ENCODE peak calls at places on chromosomes 5 and 9, in four cellular contexts. E, D, A and S are unnamed samples. For H3K4me1, H3K9me3 and H3K27me3, the result is how much of the 10 kb centered on the place peaks cover.

GRCh38 chr5:151222769-151223446 is 984 bp downstream of the CCDC69 start:
- DNase-seq in D (peak), E (peak), A (peak), S (peak)

GRCh38 chr5:79853676-79854418 is 137.2 kb downstream of the MTX3 start:
- DNase-seq in E (no peak), A (no peak), D (no peak), S (no peak)

GRCh38 chr5:100904259-100904822 is 1.3 kb upstream of the ST8SIA4 start:
- DNase-seq in A (peak), E (no peak), D (no peak), S (peak)

GRCh38 chr9:32706004-32706749 is 70.7 kb upstream of the TAF1L start:
- DNase-seq in D (no peak), E (no peak), A (no peak), S (no peak)

GRCh38 chr9:95572370-95573151 is 55.8 kb upstream of the PTCH1 start:
- DNase-seq in D (peak), E (no peak), A (peak), S (no peak)

GRCh38 chr9:134214395-134214765 is 50.0 kb upstream of the RNU6ATAC start:
- DNase-seq in D (no peak), A (no peak), E (no peak), S (peak)

GRCh38 chr5:447501-447900 is 4.5 kb downstream of the EXOC3 start:
- DNase-seq in D (peak), A (no peak), E (no peak), S (no peak)

GRCh38 chr5:62206150-62206829 is 99.7 kb upstream of the KIF2A start:
- DNase-seq in E (no peak), D (no peak), A (no peak), S (no peak)

GRCh38 chr5:73701566-73701965 is 75.6 kb downstream of the ARHGEF28 start:
- DNase-seq in E (no peak), A (no peak), D (no peak), S (no peak)

GRCh38 chr5:66963559-66963971 is 233.0 kb downstream of the CD180 start:
- DNase-seq in E (no peak), D (no peak), A (peak), S (no peak)

GRCh38 chr5:137629646-137630045 is 106.2 kb downstream of the KLHL3 start:
- DNase-seq in E (no peak), A (peak), D (no peak), S (no peak)

GRCh38 chr9:76453785-76454184 is 5.2 kb upstream of the GCNT1 start:
- DNase-seq in A (no peak), E (no peak), D (no peak), S (no peak)

GRCh38 chr5:72000707-72001106 is 106.6 kb upstream of the MAP1B start:
- DNase-seq in A (no peak), E (no peak), D (no peak), S (no peak)

GRCh38 chr5:144815131-144815530 is 644.5 kb downstream of the KCTD16 start:
- DNase-seq in A (no peak), E (no peak), D (no peak), S (no peak)

GRCh38 chr9:122131401-122131921 is 28.1 kb downstream of the NDUFA8 start:
- DNase-seq in D (peak), A (no peak), E (no peak), S (no peak)

GRCh38 chr9:70488793-70489105 is 74.3 kb upstream of the KLF9 start:
- DNase-seq in A (peak), E (peak), D (no peak), S (no peak)

GRCh38 chr5:137639645-137640044 is 96.2 kb downstream of the KLHL3 start:
- DNase-seq in E (no peak), A (no peak), D (no peak), S (no peak)

GRCh38 chr5:131983244-131983771 is 28.1 kb downstream of the ACSL6 start:
- DNase-seq in D (no peak), A (no peak), E (no peak), S (no peak)

GRCh38 chr9:124486778-124487490 is 20.3 kb downstream of the NR5A1 start:
- DNase-seq in D (no peak), E (no peak), A (no peak), S (no peak)

GRCh38 chr9:101465330-101465915 is 29.8 kb upstream of the ALDOB start:
- DNase-seq in A (peak), D (no peak), E (peak), S (peak)

GRCh38 chr5:132257131-132258101 is at the start of gene PDLIM4:
- DNase-seq in E (peak), A (peak), D (no peak), S (no peak)

GRCh38 chr5:119131530-119132313 is 60.8 kb downstream of the DMXL1 start:
- DNase-seq in D (no peak), A (no peak), E (no peak), S (no peak)

GRCh38 chr9:3473402-3473801 is 52.4 kb downstream of the RFX3 start:
- DNase-seq in A (no peak), E (no peak), D (no peak), S (no peak)

DNA sequence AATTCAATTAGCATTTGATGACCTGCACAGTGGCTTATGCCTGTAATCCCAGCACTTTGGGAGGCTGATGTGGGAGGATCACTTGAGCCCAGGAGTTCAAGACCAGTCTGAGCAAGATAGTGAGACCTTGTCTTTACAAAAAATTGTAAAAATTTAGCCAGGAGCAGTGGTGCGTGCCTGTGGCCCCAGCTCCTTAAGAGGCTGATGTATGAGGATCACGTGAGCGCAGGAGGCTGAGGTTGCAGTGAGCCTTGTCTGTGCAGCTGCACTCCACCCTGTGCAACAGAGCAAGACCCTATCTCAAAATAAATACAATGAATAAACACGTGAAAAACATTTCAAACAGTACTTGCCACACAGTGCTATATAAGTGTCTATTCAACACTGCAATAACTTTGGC is 4.2 kb downstream of the ABCA1 start:
- DNase-seq in A (no peak), D (no peak), E (no peak), S (no peak)
- H3K4me1 ChIP-seq in A (under half), D (half or more), E (under half), S (half or more)

GRCh38 chr5:179368806-179369529 is 23.7 kb upstream of the ADAMTS2 start:
- DNase-seq in E (no peak), D (no peak), A (no peak), S (peak)
- H3K9me3 ChIP-seq in E (under half), D (under half), A (under half), S (under half)

DNA sequence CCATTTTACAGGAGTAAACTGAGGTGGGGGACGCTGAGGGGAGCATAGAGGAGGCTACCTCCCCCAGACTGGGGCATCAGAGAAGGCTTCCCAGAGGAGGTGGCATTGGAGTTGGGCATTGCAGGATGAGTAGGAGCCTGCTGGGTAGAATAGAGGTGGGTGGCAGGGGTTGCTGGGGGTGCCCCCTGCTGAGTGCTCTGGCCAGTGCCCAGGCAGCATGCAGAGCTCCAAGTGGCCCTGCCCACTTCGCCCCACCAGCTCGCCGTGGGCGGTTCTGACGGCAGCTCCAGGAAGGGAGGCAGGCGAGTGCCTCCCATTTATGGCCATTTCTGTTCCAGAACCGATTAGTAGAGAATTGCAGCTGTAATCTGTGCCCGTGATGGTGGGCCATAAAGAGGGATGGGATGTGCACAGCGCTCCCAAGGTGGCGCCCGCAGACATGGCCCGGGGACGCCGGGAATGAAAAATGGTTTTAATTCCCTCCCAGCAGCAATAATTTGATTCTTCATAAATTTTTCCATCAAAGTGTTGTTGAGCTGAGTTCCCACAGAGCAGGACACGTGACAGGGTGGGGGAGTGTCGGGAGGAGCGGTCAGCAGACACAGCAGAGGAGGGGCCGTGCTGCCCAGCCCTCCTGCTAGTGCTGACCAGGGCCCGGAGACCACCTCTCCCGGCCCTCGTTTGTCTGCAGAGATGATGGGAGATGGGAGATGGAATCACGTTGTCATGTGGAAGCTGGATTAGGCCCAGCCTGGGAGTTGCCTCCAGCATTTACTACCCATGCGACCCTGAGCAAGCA is 75.5 kb downstream of the LMX1B start:
- DNase-seq in E (no peak), A (no peak), D (no peak), S (no peak)
- H3K27me3 ChIP-seq in E (under half), A (half or more), D (half or more), S (half or more)

GRCh38 chr9:110189001-110189400 is 19.0 kb downstream of the C9orf152 start:
- DNase-seq in D (peak), A (no peak), E (peak), S (peak)
- H3K4me1 ChIP-seq in D (under half), A (under half), E (under half), S (half or more)

GRCh38 chr5:139488269-139488668 is 5.7 kb upstream of the STING1 start:
- DNase-seq in A (peak), D (peak), E (no peak), S (peak)
- H3K9me3 ChIP-seq in A (under half), D (under half), E (under half), S (under half)

GRCh38 chr9:109314011-109314531 is 6.8 kb downstream of the EPB41L4B start:
- DNase-seq in A (no peak), D (no peak), E (no peak), S (peak)

GRCh38 chr9:109317311-109317978 is 3.4 kb downstream of the EPB41L4B start:
- DNase-seq in E (peak), D (no peak), A (no peak), S (no peak)

GRCh38 chr9:109315480-109315879 is 5.4 kb downstream of the EPB41L4B start:
- DNase-seq in D (no peak), A (no peak), E (no peak), S (no peak)

GRCh38 chr9:109317979-109318671 is 2.7 kb downstream of the EPB41L4B start:
- DNase-seq in A (no peak), E (no peak), D (no peak), S (no peak)

DNA sequence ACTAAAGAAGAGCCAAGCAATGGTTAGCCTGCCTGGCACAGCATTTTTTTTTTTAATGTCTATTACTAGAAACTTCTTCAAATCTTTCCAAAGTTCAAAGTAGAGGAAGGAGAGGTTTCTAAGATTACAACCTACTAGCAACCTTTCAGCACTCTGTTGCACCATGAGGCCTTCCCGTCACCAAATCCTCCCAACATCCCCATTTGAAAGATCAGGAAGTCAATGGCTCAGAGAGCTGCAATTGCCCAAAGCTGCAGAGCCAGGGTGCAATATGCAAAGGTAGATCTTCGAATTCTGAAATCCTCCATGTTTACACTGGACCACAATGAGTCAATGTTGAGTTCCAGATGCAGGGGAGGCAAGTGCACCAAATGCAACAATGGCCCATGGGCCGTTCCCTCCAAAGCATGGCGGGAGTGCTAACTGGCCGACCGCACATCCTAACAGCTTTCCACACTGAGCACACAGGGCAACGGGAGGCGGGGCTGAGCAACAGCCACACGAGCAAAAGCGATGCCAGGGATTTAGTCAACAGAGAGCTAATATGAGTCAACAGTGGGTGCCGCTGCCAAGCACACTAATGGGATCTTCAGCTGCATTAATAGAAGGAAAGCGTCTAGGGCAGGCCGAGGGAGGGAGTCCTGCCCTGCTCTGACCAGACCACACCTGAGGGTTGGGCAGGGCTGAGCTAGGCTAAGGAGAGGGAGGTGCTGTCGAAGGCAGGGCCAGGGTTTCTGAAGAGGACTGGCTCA is 4.8 kb downstream of the EPB41L4B start:
- DNase-seq in E (peak), D (peak), A (peak), S (peak)
- H3K27me3 ChIP-seq in E (under half), D (half or more), A (half or more), S (under half)

GRCh38 chr5:76030343-76030742 is 52.8 kb upstream of the SV2C start:
- DNase-seq in E (no peak), D (no peak), A (no peak), S (no peak)
- H3K4me1 ChIP-seq in E (under half), D (under half), A (under half), S (under half)

GRCh38 chr5:125073090-125073489 is 326.7 kb upstream of the ZNF608 start:
- DNase-seq in D (no peak), E (no peak), A (no peak), S (no peak)

GRCh38 chr5:125081101-125081500 is 334.7 kb upstream of the ZNF608 start:
- DNase-seq in A (no peak), E (no peak), D (no peak), S (no peak)

GRCh38 chr5:125075567-125075966 is 329.1 kb upstream of the ZNF608 start:
- DNase-seq in D (no peak), A (no peak), E (no peak), S (no peak)
- H3K9me3 ChIP-seq in D (under half), A (under half), E (under half), S (under half)